ENCODE peak calls at places on chromosome 20, in five cellular contexts. D is lower lobe of right lung; S is effector memory CD4-positive, alpha-beta T cell; H is uterus; U is colonic mucosa. W is an unnamed sample.
A peak's percentile ranks its signal among the peaks of the same experiment; 100 is the strongest.

GRCh38 chr20:19712737-19713260 is 45.3 kb upstream of the RIN2 start:
- DNase-seq in D (no peak), S (no peak), H (no peak), U (no peak), W (no peak)

GRCh38 chr20:23243791-23244190 is 106.8 kb upstream of the NXT1 start:
- DNase-seq in U (no peak), S (no peak), H (no peak), D (no peak), W (no peak)

GRCh38 chr20:48052492-48052870 is 267.2 kb upstream of the SULF2 start:
- DNase-seq in H (no peak), D (no peak), S (no peak), U (no peak), W (no peak)

GRCh38 chr20:64146936-64147451 is 17.3 kb upstream of the MYT1 start:
- DNase-seq in H (no peak), U (no peak), D (peak; percentile 30), S (no peak), W (no peak)

GRCh38 chr20:41232971-41233926 is 84.3 kb downstream of the ZHX3 start:
- DNase-seq in H (no peak), D (no peak), S (no peak), U (no peak), W (no peak)

GRCh38 chr20:6122111-6122872 is 538 bp downstream of the FERMT1 start:
- DNase-seq in H (no peak), U (peak; percentile 42), D (no peak), S (no peak), W (no peak)

GRCh38 chr20:38997622-38998021 is 35.5 kb downstream of the DHX35 start:
- DNase-seq in D (no peak), H (no peak), S (no peak), U (no peak), W (no peak)

GRCh38 chr20:24027229-24027628 is 38.6 kb upstream of the GGTLC1 start:
- DNase-seq in H (peak; percentile 55), U (peak; percentile 43), D (peak; percentile 61), S (peak; percentile 68), W (peak; percentile 76)

GRCh38 chr20:49951160-49951559 is 15.0 kb downstream of the RNF114 start:
- DNase-seq in U (no peak), D (no peak), S (no peak), H (no peak), W (no peak)

GRCh38 chr20:23520185-23520584 is 29.3 kb downstream of the CST8 start:
- DNase-seq in H (no peak), D (no peak), U (no peak), S (no peak), W (no peak)

GRCh38 chr20:47529840-47530239 is 28.2 kb downstream of the NCOA3 start:
- DNase-seq in S (no peak), H (no peak), U (no peak), D (no peak), W (no peak)

GRCh38 chr20:1945134-1945618 is 48.7 kb downstream of the PDYN start:
- DNase-seq in U (peak; percentile 27), H (peak; percentile 54), S (no peak), D (peak; percentile 82), W (peak; percentile 64)

GRCh38 chr20:17875106-17875980 is 93.3 kb downstream of the SNX5 start:
- DNase-seq in S (no peak), U (peak; percentile 99), H (peak; percentile 90), D (peak; percentile 84), W (no peak)

GRCh38 chr20:16405254-16405653 is 168.0 kb downstream of the KIF16B start:
- DNase-seq in S (no peak), D (no peak), H (no peak), U (no peak), W (no peak)

GRCh38 chr20:32978009-32978335 is 26.3 kb downstream of the SUN5 start:
- DNase-seq in D (no peak), U (no peak), S (no peak), H (no peak), W (no peak)

GRCh38 chr20:64066984-64067605 is 4.1 kb downstream of the TCEA2 start:
- DNase-seq in D (no peak), H (no peak), U (no peak), S (no peak), W (no peak)

GRCh38 chr20:63091901-63092659 is 85.3 kb upstream of the BHLHE23 start:
- DNase-seq in H (peak; percentile 3), S (no peak), U (no peak), D (peak; percentile 38), W (no peak)

GRCh38 chr20:4854502-4854901 is 132.8 kb downstream of the PRND start:
- DNase-seq in H (no peak), S (no peak), D (no peak), U (no peak), W (no peak)

GRCh38 chr20:63267681-63268080 is 4.9 kb upstream of the ARFGAP1 start:
- DNase-seq in H (no peak), S (no peak), D (no peak), U (no peak), W (no peak)

GRCh38 chr20:13098720-13099355 is 90.1 kb downstream of the SPTLC3 start:
- DNase-seq in H (no peak), U (no peak), D (no peak), S (no peak), W (no peak)

GRCh38 chr20:5222919-5223634 is 93.7 kb downstream of the PROKR2 start:
- DNase-seq in D (peak; percentile 67), S (no peak), H (no peak), U (peak; percentile 65), W (peak; percentile 52)

GRCh38 chr20:7193681-7194080 is 426.2 kb downstream of the BMP2 start:
- DNase-seq in D (no peak), S (no peak), U (no peak), H (no peak), W (no peak)

GRCh38 chr20:55166063-55166462 is 690.7 kb downstream of the DOK5 start:
- DNase-seq in H (no peak), U (no peak), D (no peak), S (no peak), W (no peak)

GRCh38 chr20:19815553-19815991 is 57.5 kb downstream of the RIN2 start:
- DNase-seq in D (no peak), S (no peak), U (no peak), H (peak; percentile 52), W (no peak)

GRCh38 chr20:45629496-45630100 is at the start of gene WFDC10A:
- DNase-seq in D (peak; percentile 64), U (peak; percentile 54), H (no peak), S (no peak), W (no peak)

GRCh38 chr20:25281541-25281991 is 33.7 kb downstream of the PYGB start:
- DNase-seq in D (peak; percentile 47), H (peak; percentile 10), S (no peak), U (no peak), W (peak; percentile 28)

GRCh38 chr20:62550087-62550565 is 74.3 kb upstream of the GATA5 start:
- DNase-seq in U (no peak), D (no peak), S (no peak), H (peak; percentile 48), W (peak; percentile 94)

GRCh38 chr20:37534401-37535157 is 6.9 kb upstream of the BLCAP start:
- DNase-seq in U (peak; percentile 78), H (peak; percentile 68), S (peak; percentile 8), D (no peak), W (peak; percentile 43)

GRCh38 chr20:36070451-36070850 is 84.1 kb upstream of the EPB41L1 start:
- DNase-seq in H (no peak), U (no peak), S (no peak), D (no peak), W (no peak)

GRCh38 chr20:23349338-23350006 is 1.1 kb upstream of the NXT1 start:
- DNase-seq in D (no peak), U (peak; percentile 32), H (peak; percentile 48), S (no peak), W (no peak)

GRCh38 chr20:37342231-37343177 is 3.4 kb upstream of the SRC start:
- DNase-seq in H (no peak), U (no peak), D (no peak), S (no peak), W (no peak)

GRCh38 chr20:33233129-33233774 is 2.5 kb upstream of the BPIFA1 start:
- DNase-seq in S (no peak), D (no peak), H (no peak), U (no peak), W (no peak)

GRCh38 chr20:37231970-37232620 is 29.5 kb downstream of the GHRH start:
- DNase-seq in D (no peak), H (no peak), S (no peak), U (no peak), W (no peak)

GRCh38 chr20:63441136-63441776 is 31.2 kb downstream of the KCNQ2 start:
- DNase-seq in U (no peak), S (no peak), D (no peak), H (no peak), W (no peak)

GRCh38 chr20:60892095-60892813 is 359.8 kb upstream of the CDH4 start:
- DNase-seq in D (no peak), S (no peak), H (no peak), U (no peak), W (no peak)
- H3K4me3 ChIP-seq in D (no peak overlapping the region), S (no peak overlapping the region), H (no peak overlapping the region), U (no peak overlapping the region), W (no peak overlapping the region)

GRCh38 chr20:10674684-10675455 is 1.1 kb upstream of the JAG1 start:
- DNase-seq in D (peak; percentile 90), H (peak; percentile 74), U (peak; percentile 88), S (no peak), W (peak; percentile 90)
- H3K27ac ChIP-seq in D (peak overlapping the region; percentile 98), H (peak overlapping the region; percentile 99), U (peak overlapping the region; percentile 100), S (no peak overlapping the region), W (peak overlapping the region; percentile 98)

GRCh38 chr20:56625837-56626236 is 3.3 kb upstream of the TFAP2C start:
- DNase-seq in U (no peak), D (no peak), S (no peak), H (no peak), W (no peak)
- H3K4me3 ChIP-seq in U (no peak overlapping the region), D (no peak overlapping the region), S (no peak overlapping the region), H (no peak overlapping the region), W (no peak overlapping the region)

GRCh38 chr20:59122377-59122932 is 41.2 kb upstream of the ZNF831 start:
- DNase-seq in S (no peak), H (no peak), D (no peak), U (no peak), W (no peak)

GRCh38 chr20:59123011-59123676 is 40.5 kb upstream of the ZNF831 start:
- DNase-seq in U (no peak), D (no peak), S (peak; percentile 41), H (no peak), W (no peak)

GRCh38 chr20:59120491-59120890 is 43.1 kb upstream of the ZNF831 start:
- DNase-seq in U (no peak), S (peak; percentile 28), D (no peak), H (no peak), W (no peak)

GRCh38 chr20:59120919-59121318 is 42.7 kb upstream of the ZNF831 start:
- DNase-seq in U (no peak), D (no peak), H (no peak), S (no peak), W (no peak)

DNA sequence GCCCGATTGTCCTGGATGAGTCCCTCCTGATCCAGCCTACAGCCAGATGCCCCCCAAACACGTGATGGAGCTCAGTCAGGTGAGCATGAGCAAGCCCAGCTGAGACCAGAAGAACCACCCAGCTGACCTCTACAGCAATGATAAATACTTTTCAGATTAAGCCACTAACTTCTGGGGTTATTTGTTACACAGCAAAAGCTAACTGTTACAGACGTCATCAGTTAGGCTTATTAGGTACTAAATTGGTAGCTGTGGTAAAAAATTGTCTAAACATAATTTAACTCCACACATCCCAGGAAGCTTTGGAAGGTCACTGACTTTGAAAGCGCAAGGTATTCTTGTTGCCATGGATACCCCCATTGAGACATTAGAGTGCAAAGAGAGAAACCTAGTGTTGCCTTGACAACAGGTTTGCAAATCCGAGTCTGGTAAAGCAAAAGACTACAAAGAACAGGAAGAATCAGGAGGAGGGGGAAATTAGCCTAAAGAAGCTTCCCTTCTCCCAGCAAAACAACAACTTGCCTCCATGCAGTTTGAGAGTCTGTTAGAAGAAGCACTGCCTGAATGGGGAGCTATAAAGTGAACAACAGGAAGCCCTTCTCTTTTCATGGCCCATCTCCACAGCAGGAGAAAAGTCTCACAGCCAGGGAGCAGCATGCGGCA is 41.8 kb upstream of the ZNF831 start:
- DNase-seq in U (no peak), S (no peak), D (no peak), H (no peak), W (no peak)
- H3K27ac ChIP-seq in U (no peak overlapping the region), S (peak overlapping the region; percentile 79), D (no peak overlapping the region), H (no peak overlapping the region), W (no peak overlapping the region)